ENCODE peak calls at places on chromosomes 16 and 17, in five cellular contexts. J is kidney; M is T-helper 1 cell; R is Right ventricle myocardium superior; Z is activated CD4-positive, alpha-beta memory T cell treated with anti-CD3 and anti-CD28 coated beads for 36 hours. I is an unnamed sample.

GRCh38 chr17:41914358-41914766 is 4.4 kb downstream of the ACLY start:
- DNase-seq in J (no peak), R (peak; percentile 54), Z (no peak), M (no peak), I (no peak)

GRCh38 chr16:825298-826061 is 24.9 kb upstream of the GNG13 start:
- DNase-seq in J (peak; percentile 62), Z (no peak), R (no peak), M (no peak), I (no peak)

GRCh38 chr17:21211825-21212479 is 2.0 kb downstream of the TMEM11 start:
- DNase-seq in M (no peak), J (no peak), R (no peak), Z (peak; percentile 27), I (no peak)

GRCh38 chr17:81844887-81845286 is 10.0 kb upstream of the PPP1R27 start:
- DNase-seq in J (no peak), Z (no peak), R (no peak), M (no peak), I (no peak)

GRCh38 chr16:73420244-73421040 is 372.5 kb upstream of the ZFHX3 start:
- DNase-seq in R (no peak), Z (no peak), M (no peak), J (no peak), I (no peak)

GRCh38 chr17:10192963-10193362 is 5.4 kb downstream of the GAS7 start:
- DNase-seq in Z (no peak), J (no peak), R (no peak), M (no peak), I (no peak)

GRCh38 chr16:56732832-56733231 is 2.9 kb downstream of the NUP93 start:
- DNase-seq in J (no peak), R (no peak), M (no peak), Z (peak; percentile 51), I (no peak)

GRCh38 chr16:15398618-15399316 is 3.2 kb downstream of the MPV17L start:
- DNase-seq in R (no peak), Z (no peak), J (no peak), M (no peak), I (no peak)

GRCh38 chr17:13476722-13477121 is 125.0 kb downstream of the HS3ST3A1 start:
- DNase-seq in J (no peak), R (no peak), Z (no peak), M (no peak), I (no peak)

I was measured in activated CD4-positive, alpha-beta T cell treated with anti-CD3 and anti-CD28 coated beads for 4 hours.